ENCODE peak calls at places on chromosomes 5 and 9, in eight cellular contexts. D is HepG2, U is gastrocnemius medialis, P is heart left ventricle, Z is body of pancreas, C is K562, W is A549, K is upper lobe of left lung. I is an unnamed sample.

GRCh38 chr5:180020176-180020575 is 51.4 kb downstream of the RNF130 start:
- ATAC-seq in U (no peak), K (no peak), W (no peak), D (no peak), Z (no peak), C (no peak), P (no peak), I (no peak)

GRCh38 chr9:37905776-37906175 is 1.8 kb upstream of the SLC25A51 start:
- ATAC-seq in Z (no peak), D (no peak), P (no peak), U (no peak), W (no peak), C (no peak), K (no peak), I (no peak)

GRCh38 chr5:95886340-95887044 is 64.0 kb upstream of the GLRX start:
- ATAC-seq in W (no peak), C (no peak), D (no peak), Z (no peak), P (no peak), K (no peak), U (no peak), I (no peak)

GRCh38 chr9:85949591-85950335 is 8.8 kb downstream of the NAA35 start:
- ATAC-seq in D (no peak), P (no peak), C (no peak), K (no peak), U (no peak), W (no peak), Z (no peak), I (no peak)

GRCh38 chr5:61330341-61330878 is 1.6 kb upstream of the ZSWIM6 start:
- ATAC-seq in Z (peak), C (no peak), U (no peak), K (no peak), D (no peak), W (peak), P (peak), I (no peak)

GRCh38 chr9:134620751-134621557 is 20.6 kb upstream of the COL5A1 start:
- ATAC-seq in C (no peak), K (no peak), Z (no peak), U (no peak), W (no peak), D (no peak), P (no peak), I (no peak)

GRCh38 chr9:77945798-77946197 is 85.8 kb downstream of the GNAQ start:
- ATAC-seq in C (no peak), U (no peak), P (peak), W (no peak), Z (no peak), D (no peak), K (peak), I (peak)

GRCh38 chr9:135993840-135994776 is 32.9 kb upstream of the UBAC1 start:
- ATAC-seq in Z (no peak), C (no peak), K (no peak), P (no peak), D (peak), W (no peak), U (no peak), I (no peak)

GRCh38 chr9:88272986-88273385 is 115.3 kb upstream of the SPIN1 start:
- ATAC-seq in C (peak), D (peak), Z (no peak), K (peak), W (peak), U (no peak), P (no peak), I (no peak)

GRCh38 chr5:91272858-91273257 is 110.3 kb downstream of the ARRDC3 start:
- ATAC-seq in K (no peak), P (no peak), C (peak), D (no peak), W (peak), U (no peak), Z (no peak), I (no peak)

GRCh38 chr5:84362061-84362720 is 22.5 kb downstream of the EDIL3 start:
- ATAC-seq in U (no peak), C (no peak), D (no peak), W (no peak), Z (no peak), P (no peak), K (no peak), I (no peak)

GRCh38 chr5:112270299-112271293 is 148.5 kb downstream of the EPB41L4A start:
- ATAC-seq in Z (no peak), C (no peak), P (peak), K (no peak), D (no peak), W (no peak), U (peak), I (no peak)

GRCh38 chr9:78697653-78698052 is 400.7 kb downstream of the PSAT1 start:
- ATAC-seq in K (no peak), U (no peak), P (no peak), C (no peak), Z (no peak), W (no peak), D (no peak), I (no peak)

GRCh38 chr9:106449528-106449927 is 413.4 kb upstream of the ZNF462 start:
- ATAC-seq in Z (no peak), D (no peak), K (no peak), C (no peak), W (no peak), U (no peak), P (no peak), I (no peak)

GRCh38 chr5:61322738-61323429 is 9.2 kb upstream of the ZSWIM6 start:
- ATAC-seq in K (peak), U (no peak), Z (no peak), W (peak), P (peak), C (no peak), D (no peak), I (no peak)

GRCh38 chr9:6739218-6739617 is 18.6 kb upstream of the KDM4C start:
- ATAC-seq in P (no peak), Z (no peak), W (peak), U (no peak), K (no peak), C (peak), D (peak), I (no peak)

GRCh38 chr5:146007973-146008372 is 71.6 kb downstream of the SH3RF2 start:
- ATAC-seq in P (no peak), K (no peak), D (no peak), C (no peak), Z (no peak), U (no peak), W (no peak), I (no peak)

GRCh38 chr9:120729796-120730195 is 15.5 kb upstream of the MEGF9 start:
- ATAC-seq in P (no peak), K (no peak), D (peak), Z (no peak), C (peak), U (no peak), W (peak), I (no peak)

GRCh38 chr9:84974258-84974657 is 304.7 kb downstream of the NTRK2 start:
- ATAC-seq in D (no peak), C (no peak), P (no peak), W (no peak), U (no peak), Z (no peak), K (no peak), I (no peak)

GRCh38 chr5:150081541-150082283 is 4.6 kb downstream of the CSF1R start:
- ATAC-seq in Z (peak), U (no peak), K (peak), W (peak), C (peak), D (no peak), P (peak), I (peak)

GRCh38 chr9:131798166-131798565 is 58.3 kb upstream of the RAPGEF1 start:
- ATAC-seq in W (no peak), C (no peak), D (no peak), Z (no peak), P (no peak), K (no peak), U (no peak), I (no peak)

GRCh38 chr9:33752130-33752637 is 43.2 kb upstream of the PRSS3 start:
- ATAC-seq in D (peak), W (no peak), C (no peak), P (no peak), K (no peak), Z (no peak), U (no peak), I (no peak)

GRCh38 chr9:69461488-69461887 is 136.5 kb downstream of the ENTREP1 start:
- ATAC-seq in D (no peak), Z (no peak), K (no peak), U (no peak), P (no peak), W (no peak), C (no peak), I (no peak)
- H3K4me3 ChIP-seq in D (no peak), Z (no peak), K (no peak), U (no peak), P (no peak), W (no peak), C (no peak), I (no peak)

GRCh38 chr5:139473565-139473964 is 2.8 kb downstream of the SMIM33 start:
- ATAC-seq in K (no peak), U (no peak), D (no peak), W (no peak), P (peak), C (no peak), Z (no peak), I (peak)
- TF ChIP-seq CTCF in K (no peak), U (no peak), D (no peak), W (no peak), P (no peak), C (no peak), Z (no peak), I (no peak)

GRCh38 chr5:134225780-134226440 is at the start of gene PPP2CA:
- ATAC-seq in K (peak), D (peak), Z (peak), W (peak), P (peak), U (peak), C (peak), I (peak)
- TF ChIP-seq POLR2A in K (no peak), D (peak), Z (no peak), W (peak), P (peak), U (peak), C (peak), I (peak)

DNA sequence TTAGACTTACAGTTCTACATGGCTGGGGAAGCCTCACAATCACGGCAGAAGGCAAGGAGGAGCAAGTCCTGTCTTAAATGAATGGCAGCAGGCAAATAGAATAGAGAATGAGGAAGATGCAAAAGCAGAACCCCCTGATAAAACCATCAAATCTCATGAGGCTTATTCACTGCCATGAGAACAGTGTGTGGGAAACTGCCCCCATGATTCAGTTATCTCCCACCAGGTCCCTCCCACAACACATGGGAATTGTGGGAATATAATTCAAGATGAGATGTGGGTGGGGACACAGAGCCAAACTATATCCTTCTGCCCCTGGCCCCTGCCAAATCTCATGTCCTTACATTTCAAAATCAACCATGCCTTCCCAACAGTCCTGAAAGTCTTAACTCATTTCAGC is 367.1 kb downstream of the MED10 start:
- ATAC-seq in C (no peak), K (no peak), D (no peak), Z (no peak), P (no peak), W (no peak), U (no peak), I (no peak)
- H3K4me3 ChIP-seq in C (no peak), K (no peak), D (no peak), Z (no peak), P (no peak), W (no peak), U (no peak), I (no peak)

GRCh38 chr5:66239034-66239433 is 94.9 kb downstream of the SREK1 start:
- ATAC-seq in D (peak), C (peak), K (no peak), P (peak), W (peak), Z (no peak), U (no peak), I (no peak)

GRCh38 chr5:66238435-66238834 is 94.3 kb downstream of the SREK1 start:
- ATAC-seq in C (no peak), Z (no peak), W (no peak), D (no peak), P (no peak), K (no peak), U (no peak), I (no peak)

GRCh38 chr5:66242050-66242449 is 98.0 kb downstream of the SREK1 start:
- ATAC-seq in D (no peak), P (no peak), K (no peak), Z (no peak), U (no peak), C (no peak), W (no peak), I (no peak)

GRCh38 chr5:66246621-66247020 is 102.5 kb downstream of the SREK1 start:
- ATAC-seq in Z (no peak), D (no peak), U (no peak), C (no peak), W (peak), K (no peak), P (no peak), I (no peak)

GRCh38 chr5:66241136-66241825 is 97.2 kb downstream of the SREK1 start:
- ATAC-seq in Z (no peak), P (no peak), K (no peak), U (no peak), W (no peak), C (peak), D (peak), I (no peak)
- TF ChIP-seq CTCF in Z (no peak), P (no peak), K (no peak), U (no peak), W (no peak), C (no peak), D (peak), I (no peak)